ENCODE peak calls at places on chromosome 22, in four cellular contexts. I is upper lobe of right lung, M is occipital lobe, R is coronary artery. J is an unnamed sample.

GRCh38 chr22:47151490-47151889 is 389.0 kb downstream of the TBC1D22A start:
- DNase-seq in I (no peak), M (no peak), R (no peak), J (no peak)

GRCh38 chr22:40665312-40665711 is 14.0 kb upstream of the MCHR1 start:
- DNase-seq in I (no peak), M (peak; percentile 43), R (no peak), J (peak; percentile 89)

GRCh38 chr22:49198705-49199084 is 629.0 kb downstream of the BRD1 start:
- DNase-seq in I (peak; percentile 34), M (no peak), R (peak; percentile 24), J (no peak)

GRCh38 chr22:19884954-19885751 is 30.5 kb upstream of the GNB1L start:
- DNase-seq in I (no peak), M (no peak), R (no peak), J (peak; percentile 12)

GRCh38 chr22:45518580-45518991 is 15.9 kb downstream of the FBLN1 start:
- DNase-seq in I (no peak), M (no peak), R (no peak), J (no peak)

GRCh38 chr22:38176170-38176741 is 5.4 kb downstream of the PLA2G6 start:
- DNase-seq in I (peak; percentile 81), M (no peak), R (peak; percentile 72), J (no peak)

GRCh38 chr22:19271273-19271855 is 20.2 kb downstream of the CLTCL1 start:
- DNase-seq in I (no peak), M (no peak), R (no peak), J (no peak)

GRCh38 chr22:38202437-38203089 is 769 bp downstream of the MAFF start:
- DNase-seq in I (peak; percentile 93), M (peak; percentile 60), R (peak; percentile 97), J (peak; percentile 29)

GRCh38 chr22:40592352-40593113 is 44.0 kb downstream of the MRTFA start:
- DNase-seq in I (no peak), M (no peak), R (no peak), J (no peak)

GRCh38 chr22:17541476-17541875 is 21.8 kb upstream of the SLC25A18 start:
- DNase-seq in I (no peak), M (no peak), R (no peak), J (no peak)

GRCh38 chr22:26442086-26442756 is 13.2 kb downstream of the ASPHD2 start:
- DNase-seq in I (no peak), M (no peak), R (no peak), J (no peak)

GRCh38 chr22:35434061-35434750 is 34.3 kb downstream of the MCM5 start:
- DNase-seq in I (no peak), M (no peak), R (no peak), J (no peak)

GRCh38 chr22:31530816-31531180 is 34.5 kb downstream of the SFI1 start:
- DNase-seq in I (no peak), M (no peak), R (no peak), J (no peak)

GRCh38 chr22:48641906-48642475 is 1185.7 kb downstream of the BRD1 start:
- DNase-seq in I (no peak), M (no peak), R (no peak), J (no peak)

GRCh38 chr22:30221121-30221992 is 25.2 kb downstream of the LIF start:
- DNase-seq in I (no peak), M (no peak), R (no peak), J (no peak)

GRCh38 chr22:20109411-20110358 is 6.2 kb upstream of the RANBP1 start:
- DNase-seq in I (peak; percentile 64), M (no peak), R (no peak), J (no peak)

GRCh38 chr22:19674929-19675253 is 39.4 kb upstream of the SEPTIN5 start:
- DNase-seq in I (no peak), M (no peak), R (no peak), J (peak; percentile 45)

GRCh38 chr22:46638601-46639431 is 18.6 kb downstream of the GRAMD4 start:
- DNase-seq in I (peak; percentile 78), M (no peak), R (no peak), J (no peak)

GRCh38 chr22:19921544-19922081 is 20.0 kb upstream of the COMT start:
- DNase-seq in I (no peak), M (no peak), R (no peak), J (no peak)

GRCh38 chr22:36039125-36039524 is 10.5 kb upstream of the RBFOX2 start:
- DNase-seq in I (no peak), M (no peak), R (no peak), J (no peak)

GRCh38 chr22:50184004-50184461 is 1.7 kb upstream of the TRABD start:
- DNase-seq in I (peak; percentile 89), M (no peak), R (no peak), J (no peak)